ENCODE peak calls at places on chromosome 11, in nine cellular contexts. One of them, this sample, is unnamed. For H3K4me1 and H3K9me3, the result is how much of the 10 kb centered on the place peaks cover.

GRCh38 chr11:77592727-77593126 is 3.0 kb downstream of the AQP11 start:
- DNase-seq in A549: no peak
- DNase-seq in Caco-2: no peak
- DNase-seq in keratinocyte: no peak
- DNase-seq in mammary epithelial cell: no peak
- DNase-seq in OCI-LY7: no peak
- DNase-seq in Peyer's patch: no peak
- DNase-seq in BE2C: no peak
- DNase-seq in H9: no peak
- DNase-seq in this sample: no peak

GRCh38 chr11:69575296-69576068 is 65.5 kb upstream of the CCND1 start:
- DNase-seq in keratinocyte: no peak
- DNase-seq in H9: no peak
- DNase-seq in A549: no peak
- DNase-seq in OCI-LY7: no peak
- DNase-seq in mammary epithelial cell: no peak
- DNase-seq in Peyer's patch: no peak
- DNase-seq in BE2C: no peak
- DNase-seq in Caco-2: peak
- DNase-seq in this sample: no peak

GRCh38 chr11:16911658-16912057 is 102.6 kb downstream of the PLEKHA7 start:
- DNase-seq in BE2C: no peak
- DNase-seq in A549: no peak
- DNase-seq in OCI-LY7: no peak
- DNase-seq in mammary epithelial cell: no peak
- DNase-seq in Caco-2: no peak
- DNase-seq in keratinocyte: no peak
- DNase-seq in Peyer's patch: no peak
- DNase-seq in H9: no peak
- DNase-seq in this sample: no peak

GRCh38 chr11:116109228-116109627 is 605.0 kb upstream of the CADM1 start:
- DNase-seq in mammary epithelial cell: peak
- DNase-seq in BE2C: peak
- DNase-seq in Caco-2: no peak
- DNase-seq in OCI-LY7: no peak
- DNase-seq in A549: peak
- DNase-seq in Peyer's patch: no peak
- DNase-seq in keratinocyte: peak
- DNase-seq in H9: peak
- DNase-seq in this sample: no peak

GRCh38 chr11:100684101-100685065 is 2.7 kb upstream of the ARHGAP42 start:
- DNase-seq in BE2C: no peak
- DNase-seq in OCI-LY7: no peak
- DNase-seq in Peyer's patch: no peak
- DNase-seq in Caco-2: no peak
- DNase-seq in H9: no peak
- DNase-seq in A549: no peak
- DNase-seq in keratinocyte: no peak
- DNase-seq in mammary epithelial cell: peak
- DNase-seq in this sample: no peak

GRCh38 chr11:116698080-116698479 is 74.7 kb downstream of the BUD13 start:
- DNase-seq in keratinocyte: no peak
- DNase-seq in H9: no peak
- DNase-seq in Caco-2: no peak
- DNase-seq in mammary epithelial cell: no peak
- DNase-seq in Peyer's patch: no peak
- DNase-seq in BE2C: no peak
- DNase-seq in OCI-LY7: no peak
- DNase-seq in A549: no peak
- DNase-seq in this sample: no peak

GRCh38 chr11:120431633-120432032 is 79.9 kb upstream of the GRIK4 start:
- DNase-seq in BE2C: no peak
- DNase-seq in Peyer's patch: no peak
- DNase-seq in mammary epithelial cell: no peak
- DNase-seq in A549: peak
- DNase-seq in H9: peak
- DNase-seq in OCI-LY7: peak
- DNase-seq in Caco-2: peak
- DNase-seq in keratinocyte: no peak
- DNase-seq in this sample: no peak

GRCh38 chr11:32870676-32871075 is 21.9 kb upstream of the QSER1 start:
- DNase-seq in H9: peak
- DNase-seq in A549: no peak
- DNase-seq in keratinocyte: no peak
- DNase-seq in mammary epithelial cell: no peak
- DNase-seq in Peyer's patch: no peak
- DNase-seq in BE2C: peak
- DNase-seq in OCI-LY7: peak
- DNase-seq in Caco-2: peak
- DNase-seq in this sample: peak

GRCh38 chr11:126790550-126790981 is 210.0 kb downstream of the KIRREL3 start:
- DNase-seq in Caco-2: no peak
- DNase-seq in BE2C: no peak
- DNase-seq in mammary epithelial cell: peak
- DNase-seq in OCI-LY7: no peak
- DNase-seq in keratinocyte: no peak
- DNase-seq in A549: no peak
- DNase-seq in Peyer's patch: no peak
- DNase-seq in H9: peak
- DNase-seq in this sample: peak

GRCh38 chr11:59899532-59899931 is 20.9 kb downstream of the OOSP3 start:
- DNase-seq in keratinocyte: no peak
- DNase-seq in OCI-LY7: no peak
- DNase-seq in BE2C: no peak
- DNase-seq in mammary epithelial cell: no peak
- DNase-seq in H9: peak
- DNase-seq in A549: no peak
- DNase-seq in Caco-2: no peak
- DNase-seq in Peyer's patch: no peak
- DNase-seq in this sample: no peak

GRCh38 chr11:29669336-29669735 is 347.5 kb downstream of the KCNA4 start:
- DNase-seq in OCI-LY7: no peak
- DNase-seq in Peyer's patch: no peak
- DNase-seq in A549: no peak
- DNase-seq in H9: no peak
- DNase-seq in Caco-2: no peak
- DNase-seq in keratinocyte: no peak
- DNase-seq in BE2C: no peak
- DNase-seq in mammary epithelial cell: no peak
- DNase-seq in this sample: no peak

GRCh38 chr11:14619580-14619979 is 24.0 kb upstream of the PDE3B start:
- DNase-seq in BE2C: no peak
- DNase-seq in A549: no peak
- DNase-seq in Caco-2: no peak
- DNase-seq in keratinocyte: no peak
- DNase-seq in H9: no peak
- DNase-seq in Peyer's patch: no peak
- DNase-seq in mammary epithelial cell: no peak
- DNase-seq in OCI-LY7: no peak
- DNase-seq in this sample: no peak

GRCh38 chr11:134634897-134635831 is 223.1 kb upstream of the B3GAT1 start:
- DNase-seq in OCI-LY7: no peak
- DNase-seq in Caco-2: peak
- DNase-seq in Peyer's patch: no peak
- DNase-seq in H9: no peak
- DNase-seq in mammary epithelial cell: no peak
- DNase-seq in A549: no peak
- DNase-seq in BE2C: no peak
- DNase-seq in keratinocyte: no peak
- DNase-seq in this sample: no peak

GRCh38 chr11:130192845-130193267 is 33.3 kb downstream of the ST14 start:
- DNase-seq in A549: no peak
- DNase-seq in mammary epithelial cell: no peak
- DNase-seq in OCI-LY7: no peak
- DNase-seq in H9: no peak
- DNase-seq in keratinocyte: no peak
- DNase-seq in BE2C: no peak
- DNase-seq in Caco-2: no peak
- DNase-seq in Peyer's patch: no peak
- DNase-seq in this sample: no peak

GRCh38 chr11:120197254-120197891 is 13.5 kb upstream of the OAF start:
- DNase-seq in A549: no peak
- DNase-seq in keratinocyte: no peak
- DNase-seq in OCI-LY7: no peak
- DNase-seq in Peyer's patch: no peak
- DNase-seq in mammary epithelial cell: no peak
- DNase-seq in BE2C: no peak
- DNase-seq in Caco-2: no peak
- DNase-seq in H9: peak
- DNase-seq in this sample: no peak

GRCh38 chr11:67273260-67273990 is 7.2 kb downstream of the GRK2 start:
- DNase-seq in BE2C: peak
- DNase-seq in H9: no peak
- DNase-seq in Peyer's patch: peak
- DNase-seq in A549: no peak
- DNase-seq in keratinocyte: no peak
- DNase-seq in OCI-LY7: peak
- DNase-seq in mammary epithelial cell: no peak
- DNase-seq in Caco-2: no peak
- DNase-seq in this sample: no peak

GRCh38 chr11:67277231-67277961 is 11.1 kb downstream of the GRK2 start:
- DNase-seq in Peyer's patch: peak
- DNase-seq in Caco-2: no peak
- DNase-seq in mammary epithelial cell: peak
- DNase-seq in OCI-LY7: peak
- DNase-seq in keratinocyte: no peak
- DNase-seq in A549: no peak
- DNase-seq in H9: peak
- DNase-seq in BE2C: peak
- DNase-seq in this sample: peak

GRCh38 chr11:67274768-67275605 is 8.7 kb downstream of the GRK2 start:
- DNase-seq in OCI-LY7: no peak
- DNase-seq in keratinocyte: no peak
- DNase-seq in BE2C: peak
- DNase-seq in Caco-2: no peak
- DNase-seq in H9: no peak
- DNase-seq in A549: no peak
- DNase-seq in mammary epithelial cell: no peak
- DNase-seq in Peyer's patch: no peak
- DNase-seq in this sample: no peak

GRCh38 chr11:67276821-67277230 is 10.6 kb downstream of the GRK2 start:
- DNase-seq in BE2C: peak
- DNase-seq in mammary epithelial cell: no peak
- DNase-seq in A549: no peak
- DNase-seq in Peyer's patch: peak
- DNase-seq in OCI-LY7: peak
- DNase-seq in H9: peak
- DNase-seq in Caco-2: no peak
- DNase-seq in keratinocyte: no peak
- DNase-seq in this sample: no peak

DNA sequence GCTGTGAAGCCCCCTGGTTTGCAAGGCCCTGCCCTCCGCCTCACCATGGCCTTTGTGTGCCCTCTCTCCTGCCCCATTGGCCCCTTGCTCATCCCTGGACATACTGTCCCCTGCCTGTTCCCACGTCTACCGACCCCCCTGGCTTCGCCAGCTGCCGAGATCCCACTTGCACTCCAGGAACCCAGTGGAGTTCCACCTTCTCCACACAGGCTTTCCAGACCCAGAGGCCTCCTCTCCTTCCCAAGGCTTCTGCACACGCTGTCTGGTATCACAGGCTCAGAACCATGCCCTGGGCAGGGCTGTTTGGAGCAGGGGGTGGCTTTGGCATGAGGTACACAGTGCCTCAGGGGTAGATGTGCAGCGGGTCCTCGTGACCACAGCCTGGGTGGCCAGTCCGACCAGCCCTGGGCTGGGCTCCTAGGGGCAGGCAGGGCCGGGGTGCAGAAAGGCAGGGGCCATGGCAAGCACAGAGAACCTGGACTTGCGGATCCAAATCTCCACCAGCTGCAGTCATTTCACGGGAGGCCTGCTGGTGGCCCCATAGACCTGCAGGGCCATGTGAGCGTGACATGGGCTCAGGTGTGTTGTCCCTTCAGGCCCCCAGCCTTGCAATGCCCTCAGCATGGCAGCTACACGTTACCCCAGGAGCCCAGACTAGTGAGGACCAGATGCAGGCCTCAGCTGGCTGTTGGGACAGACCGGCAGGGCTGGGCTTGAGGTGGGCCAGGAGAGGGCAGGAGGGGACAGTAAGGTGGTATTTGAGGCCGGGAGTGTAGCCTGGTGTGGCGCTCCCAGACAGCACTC is 9.5 kb downstream of the GRK2 start:
- DNase-seq in Peyer's patch: no peak
- DNase-seq in H9: no peak
- DNase-seq in Caco-2: no peak
- DNase-seq in keratinocyte: no peak
- DNase-seq in BE2C: peak
- DNase-seq in mammary epithelial cell: no peak
- DNase-seq in OCI-LY7: peak
- DNase-seq in A549: no peak
- DNase-seq in this sample: no peak
- H3K4me1 ChIP-seq in Peyer's patch: half or more
- H3K4me1 ChIP-seq in H9: under half
- H3K4me1 ChIP-seq in Caco-2: under half
- H3K4me1 ChIP-seq in keratinocyte: under half
- H3K4me1 ChIP-seq in BE2C: under half
- H3K4me1 ChIP-seq in mammary epithelial cell: under half
- H3K4me1 ChIP-seq in OCI-LY7: half or more
- H3K4me1 ChIP-seq in A549: under half
- H3K4me1 ChIP-seq in this sample: under half

DNA sequence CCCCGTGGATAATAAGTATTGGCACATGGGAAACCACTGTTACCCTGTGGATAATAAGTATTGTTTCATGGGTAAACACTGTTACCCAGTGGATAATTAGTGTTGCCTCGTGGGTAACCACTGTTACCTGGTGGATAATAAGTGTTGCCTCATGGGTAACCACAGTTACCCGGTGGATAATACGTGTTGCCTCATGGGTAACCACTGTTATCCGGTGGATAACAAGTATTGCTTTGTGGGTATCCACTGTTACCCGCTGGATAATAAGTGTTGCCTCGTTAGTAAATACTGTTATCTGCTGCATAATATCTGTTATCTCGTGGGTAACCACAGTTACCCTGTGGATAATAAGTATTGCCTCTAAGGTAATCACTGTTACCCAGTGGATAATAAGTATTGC is 25.5 kb upstream of the NXPE4 start:
- DNase-seq in H9: no peak
- DNase-seq in mammary epithelial cell: no peak
- DNase-seq in Peyer's patch: no peak
- DNase-seq in A549: no peak
- DNase-seq in Caco-2: no peak
- DNase-seq in OCI-LY7: no peak
- DNase-seq in keratinocyte: no peak
- DNase-seq in BE2C: no peak
- DNase-seq in this sample: no peak
- H3K9me3 ChIP-seq in H9: under half
- H3K9me3 ChIP-seq in mammary epithelial cell: under half
- H3K9me3 ChIP-seq in Peyer's patch: under half
- H3K9me3 ChIP-seq in A549: under half
- H3K9me3 ChIP-seq in Caco-2: under half
- H3K9me3 ChIP-seq in OCI-LY7: half or more
- H3K9me3 ChIP-seq in keratinocyte: under half
- H3K9me3 ChIP-seq in BE2C: under half
- H3K9me3 ChIP-seq in this sample: under half

GRCh38 chr11:57305523-57305922 is 19.2 kb downstream of the TNKS1BP1 start:
- DNase-seq in mammary epithelial cell: no peak
- DNase-seq in A549: no peak
- DNase-seq in OCI-LY7: no peak
- DNase-seq in H9: no peak
- DNase-seq in BE2C: no peak
- DNase-seq in keratinocyte: no peak
- DNase-seq in Peyer's patch: no peak
- DNase-seq in Caco-2: no peak
- DNase-seq in this sample: no peak
- H3K4me1 ChIP-seq in mammary epithelial cell: half or more
- H3K4me1 ChIP-seq in A549: under half
- H3K4me1 ChIP-seq in OCI-LY7: under half
- H3K4me1 ChIP-seq in H9: under half
- H3K4me1 ChIP-seq in BE2C: under half
- H3K4me1 ChIP-seq in keratinocyte: half or more
- H3K4me1 ChIP-seq in Peyer's patch: under half
- H3K4me1 ChIP-seq in Caco-2: under half
- H3K4me1 ChIP-seq in this sample: under half

GRCh38 chr11:87866951-87867350 is 308.3 kb downstream of the RAB38 start:
- DNase-seq in keratinocyte: no peak
- DNase-seq in Peyer's patch: no peak
- DNase-seq in mammary epithelial cell: no peak
- DNase-seq in A549: no peak
- DNase-seq in Caco-2: no peak
- DNase-seq in OCI-LY7: no peak
- DNase-seq in BE2C: no peak
- DNase-seq in H9: no peak
- DNase-seq in this sample: no peak
- H3K9me3 ChIP-seq in keratinocyte: under half
- H3K9me3 ChIP-seq in Peyer's patch: under half
- H3K9me3 ChIP-seq in mammary epithelial cell: under half
- H3K9me3 ChIP-seq in A549: under half
- H3K9me3 ChIP-seq in Caco-2: under half
- H3K9me3 ChIP-seq in OCI-LY7: under half
- H3K9me3 ChIP-seq in BE2C: under half
- H3K9me3 ChIP-seq in H9: under half
- H3K9me3 ChIP-seq in this sample: under half